ENCODE peak calls at places on chromosome 11, in six cellular contexts. C is foreskin fibroblast, N is dorsolateral prefrontal cortex, T is fibroblast of the aortic adventitia, A is left ventricle myocardium inferior, R is left lung. Q is an unnamed sample.

GRCh38 chr11:119474682-119475596 is 52.0 kb upstream of the THY1 start:
- DNase-seq in N (peak; percentile 71), R (peak; percentile 51), A (peak; percentile 46), C (peak; percentile 77), T (peak; percentile 92), Q (peak; percentile 71)

GRCh38 chr11:72730243-72730642 is 22.0 kb downstream of the ARAP1 start:
- DNase-seq in A (no peak), R (no peak), T (no peak), N (no peak), C (no peak), Q (no peak)

GRCh38 chr11:45097721-45098493 is 48.5 kb upstream of the PRDM11 start:
- DNase-seq in C (no peak), R (no peak), A (no peak), T (peak; percentile 82), N (no peak), Q (no peak)

GRCh38 chr11:75144716-75145014 is 6.2 kb upstream of the SLCO2B1 start:
- DNase-seq in N (no peak), C (no peak), A (no peak), R (no peak), T (no peak), Q (no peak)

GRCh38 chr11:90525962-90526361 is 303.1 kb upstream of the CHORDC1 start:
- DNase-seq in R (no peak), C (no peak), N (no peak), A (no peak), T (no peak), Q (no peak)

GRCh38 chr11:29260939-29261705 is 755.7 kb downstream of the KCNA4 start:
- DNase-seq in R (no peak), N (no peak), T (peak; percentile 22), C (peak; percentile 34), A (no peak), Q (peak; percentile 80)

GRCh38 chr11:44223261-44223660 is 86.7 kb downstream of the ALX4 start:
- DNase-seq in C (peak; percentile 40), A (no peak), N (no peak), R (no peak), T (peak; percentile 67), Q (no peak)

GRCh38 chr11:103863497-103863896 is 172.9 kb upstream of the DDI1 start:
- DNase-seq in C (peak; percentile 45), T (peak; percentile 69), A (no peak), N (no peak), R (no peak), Q (no peak)

GRCh38 chr11:4991066-4991465 is 3.6 kb upstream of the OR51L1 start:
- DNase-seq in R (no peak), A (no peak), C (no peak), T (no peak), N (no peak), Q (no peak)

GRCh38 chr11:9003573-9004309 is at the start of gene NRIP3:
- DNase-seq in T (peak; percentile 53), R (peak; percentile 66), C (peak; percentile 43), N (peak; percentile 69), A (peak; percentile 69), Q (no peak)

GRCh38 chr11:39327302-39327701 is 2132.2 kb downstream of the LRRC4C start:
- DNase-seq in C (no peak), T (no peak), A (no peak), N (no peak), R (no peak), Q (no peak)

GRCh38 chr11:75388386-75389275 is 10.7 kb upstream of the RPS3 start:
- DNase-seq in R (peak; percentile 73), N (no peak), T (peak; percentile 87), A (peak; percentile 54), C (peak; percentile 60), Q (no peak)

GRCh38 chr11:120630100-120630499 is 118.6 kb downstream of the GRIK4 start:
- DNase-seq in C (no peak), N (no peak), T (no peak), R (no peak), A (no peak), Q (no peak)

GRCh38 chr11:120633630-120634374 is 122.3 kb downstream of the GRIK4 start:
- DNase-seq in N (no peak), T (no peak), A (no peak), C (no peak), R (no peak), Q (no peak)

GRCh38 chr11:120634706-120635105 is 123.2 kb downstream of the GRIK4 start:
- DNase-seq in A (no peak), T (no peak), R (no peak), C (no peak), N (no peak), Q (no peak)

GRCh38 chr11:120629407-120629806 is 117.9 kb downstream of the GRIK4 start:
- DNase-seq in C (no peak), T (no peak), A (no peak), R (no peak), N (no peak), Q (no peak)

GRCh38 chr11:120632579-120632978 is 121.0 kb downstream of the GRIK4 start:
- DNase-seq in C (no peak), R (no peak), A (no peak), N (no peak), T (no peak), Q (no peak)
- TF ChIP-seq CTCF in C (no peak), R (no peak), A (no peak), N (no peak), T (no peak), Q (peak; percentile 36)

GRCh38 chr11:83161610-83162199 is 4.8 kb downstream of the PCF11 start:
- DNase-seq in T (no peak), A (no peak), R (no peak), C (no peak), N (no peak), Q (no peak)
- H3K4me3 ChIP-seq in T (no peak overlapping the region), A (peak overlapping the region; percentile 91), R (no peak overlapping the region), C (peak overlapping the region; percentile 4), N (peak overlapping the region; percentile 12), Q (peak overlapping the region; percentile 5)

GRCh38 chr11:33383075-33383919 is 126.1 kb downstream of the HIPK3 start:
- DNase-seq in N (no peak), T (no peak), R (no peak), C (no peak), A (no peak), Q (no peak)
- TF ChIP-seq CTCF in N (no peak), T (no peak), R (no peak), C (no peak), A (no peak), Q (no peak)

GRCh38 chr11:116773203-116774112 is 671 bp upstream of the BUD13 start:
- DNase-seq in C (peak; percentile 24), R (no peak), N (no peak), A (no peak), T (peak; percentile 45), Q (no peak)

GRCh38 chr11:116775975-116776374 is 3.2 kb upstream of the BUD13 start:
- DNase-seq in R (no peak), T (no peak), A (no peak), C (no peak), N (no peak), Q (no peak)

GRCh38 chr11:116774661-116775060 is 1.9 kb upstream of the BUD13 start:
- DNase-seq in R (no peak), T (no peak), C (no peak), A (no peak), N (no peak), Q (no peak)

GRCh38 chr11:116772443-116773202 is at the start of gene BUD13:
- DNase-seq in C (peak; percentile 81), R (peak; percentile 93), T (peak; percentile 73), A (peak; percentile 93), N (peak; percentile 81), Q (no peak)

DNA sequence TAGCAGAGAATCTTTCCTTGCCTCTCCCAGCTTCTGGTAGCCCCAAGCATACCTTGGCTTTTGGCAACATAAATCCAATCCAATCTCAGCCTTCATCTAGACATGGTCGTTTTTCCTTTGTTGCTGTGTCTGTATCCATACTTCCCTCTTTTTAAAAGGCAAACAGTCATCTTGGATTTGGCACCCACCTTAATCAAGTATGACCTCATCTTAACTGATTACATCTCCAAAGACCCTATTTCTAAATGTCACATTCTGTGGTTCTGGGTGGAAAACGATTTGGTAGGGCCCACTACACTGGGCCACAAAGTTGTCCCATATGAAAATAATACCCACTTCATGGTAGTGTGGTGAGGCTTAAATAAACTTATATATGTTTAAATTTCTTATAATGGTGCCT is 852 bp downstream of the BUD13 start:
- DNase-seq in C (no peak), R (no peak), T (no peak), N (no peak), A (no peak), Q (no peak)
- H3K4me3 ChIP-seq in C (peak overlapping the region; percentile 92), R (peak overlapping the region; percentile 50), T (peak overlapping the region; percentile 89), N (peak overlapping the region; percentile 99), A (peak overlapping the region; percentile 94), Q (peak overlapping the region; percentile 83)

DNA sequence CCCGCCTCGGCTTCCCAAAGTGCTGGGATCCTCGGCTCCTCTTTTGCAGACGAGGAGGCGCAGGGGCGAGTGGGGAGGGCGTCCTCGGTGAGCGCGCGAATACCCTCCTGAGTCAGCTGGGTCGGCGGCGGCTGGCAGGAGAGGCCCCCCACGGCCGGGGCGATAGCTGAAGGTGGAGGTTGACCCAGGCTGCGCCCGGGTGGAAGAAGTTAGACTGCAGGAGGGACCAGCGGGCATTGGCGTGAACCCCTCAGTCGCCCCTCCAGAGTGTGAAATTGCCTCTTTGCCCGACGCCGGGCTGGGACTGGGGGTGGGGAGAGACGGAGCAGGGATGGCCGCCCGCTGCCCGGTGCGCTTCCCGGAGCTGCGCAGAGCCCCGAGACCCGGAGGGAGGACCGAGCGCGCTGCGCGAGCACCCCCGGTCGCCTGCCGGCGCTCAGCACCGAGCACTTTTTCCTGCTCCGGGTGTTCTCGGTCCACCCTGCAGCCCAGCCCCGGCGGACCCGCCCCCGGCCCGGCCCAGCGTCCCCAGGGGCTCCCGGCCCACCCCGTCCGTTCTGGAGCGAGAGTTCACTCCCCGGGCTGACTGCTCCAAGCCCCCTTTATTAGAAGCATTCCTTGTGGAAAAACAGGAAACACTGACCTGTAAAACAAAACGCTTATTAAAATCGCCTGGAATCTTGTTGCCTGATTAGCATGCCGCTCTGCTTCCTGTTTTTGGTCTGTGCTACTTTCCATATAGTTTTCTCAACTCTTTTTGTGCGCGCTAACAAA is 13.7 kb upstream of the CPT1A start:
- DNase-seq in N (no peak), R (peak; percentile 49), T (no peak), A (peak; percentile 63), C (no peak), Q (no peak)
- TF ChIP-seq CTCF in N (no peak), R (no peak), T (no peak), A (no peak), C (no peak), Q (no peak)

GRCh38 chr11:69183613-69184012 is 27.9 kb downstream of the SMIM38 start:
- DNase-seq in R (no peak), N (no peak), A (no peak), C (no peak), T (no peak), Q (no peak)
- H3K4me3 ChIP-seq in R (no peak overlapping the region), N (no peak overlapping the region), A (no peak overlapping the region), C (no peak overlapping the region), T (no peak overlapping the region), Q (no peak overlapping the region)